ENCODE peak calls at places on chromosomes 3 and 15, in six cellular contexts. E, C, W, Q, I and U are unnamed samples.

GRCh38 chr15:56082263-56082761 is 88.9 kb upstream of the NEDD4 start:
- DNase-seq in E (no peak), Q (no peak), W (no peak), C (no peak), I (no peak), U (no peak)

GRCh38 chr3:99885085-99885484 is 67.4 kb downstream of the CMSS1 start:
- DNase-seq in W (no peak), C (no peak), E (no peak), Q (no peak), I (no peak), U (no peak)

GRCh38 chr3:105281989-105282388 is 84.7 kb upstream of the ALCAM start:
- DNase-seq in W (no peak), Q (no peak), C (no peak), I (no peak), E (no peak), U (no peak)

GRCh38 chr3:126668450-126669401 is 13.8 kb upstream of the TXNRD3 start:
- DNase-seq in W (no peak), E (no peak), C (peak), I (no peak), Q (no peak), U (no peak)

GRCh38 chr3:100833483-100833882 is 124.2 kb downstream of the TFG start:
- DNase-seq in I (no peak), E (no peak), W (no peak), C (no peak), Q (peak), U (no peak)

GRCh38 chr3:133038089-133038730 is at the start of gene TMEM108:
- DNase-seq in C (peak), W (peak), E (no peak), I (peak), Q (peak), U (no peak)

GRCh38 chr15:51970981-51971352 is 611 bp downstream of the LEO1 start:
- DNase-seq in E (no peak), Q (no peak), C (no peak), W (no peak), I (no peak), U (no peak)

GRCh38 chr3:55617385-55617784 is 130.3 kb upstream of the WNT5A start:
- DNase-seq in W (no peak), C (no peak), E (no peak), Q (no peak), I (no peak), U (no peak)

GRCh38 chr3:71130516-71131384 is 452.8 kb downstream of the FOXP1 start:
- DNase-seq in C (no peak), E (peak), Q (peak), W (peak), I (no peak), U (no peak)

GRCh38 chr3:71132995-71133730 is 450.4 kb downstream of the FOXP1 start:
- DNase-seq in E (no peak), C (no peak), W (no peak), I (no peak), Q (no peak), U (no peak)

GRCh38 chr3:71129611-71130515 is 453.7 kb downstream of the FOXP1 start:
- DNase-seq in I (no peak), Q (no peak), E (no peak), W (peak), C (no peak), U (no peak)

GRCh38 chr3:71131893-71132314 is 451.6 kb downstream of the FOXP1 start:
- DNase-seq in E (no peak), W (no peak), C (no peak), I (no peak), Q (no peak), U (no peak)

GRCh38 chr3:71131385-71131871 is 452.1 kb downstream of the FOXP1 start:
- DNase-seq in C (no peak), I (no peak), Q (no peak), W (no peak), E (no peak), U (no peak)
- H3K4me3 ChIP-seq in C (no peak), I (peak), Q (no peak), W (no peak), E (no peak), U (no peak)

GRCh38 chr3:195802795-195803194 is 8.9 kb downstream of the MUC4 start:
- DNase-seq in I (no peak), E (no peak), C (peak), Q (no peak), W (no peak), U (no peak)
- TF ChIP-seq CTCF in I (no peak), E (no peak), C (no peak), Q (no peak), W (no peak), U (no peak)

GRCh38 chr15:68298336-68298735 is 20.8 kb downstream of the FEM1B start:
- DNase-seq in I (peak), C (no peak), E (no peak), W (no peak), Q (no peak), U (no peak)

GRCh38 chr15:68300115-68300940 is 22.8 kb downstream of the FEM1B start:
- DNase-seq in Q (no peak), C (no peak), I (peak), E (no peak), W (no peak), U (no peak)

GRCh38 chr15:68301300-68301699 is 23.8 kb downstream of the FEM1B start:
- DNase-seq in I (peak), Q (no peak), E (no peak), W (no peak), C (no peak), U (no peak)

GRCh38 chr15:68299436-68299835 is 21.9 kb downstream of the FEM1B start:
- DNase-seq in Q (no peak), C (no peak), E (no peak), I (peak), W (no peak), U (no peak)

DNA sequence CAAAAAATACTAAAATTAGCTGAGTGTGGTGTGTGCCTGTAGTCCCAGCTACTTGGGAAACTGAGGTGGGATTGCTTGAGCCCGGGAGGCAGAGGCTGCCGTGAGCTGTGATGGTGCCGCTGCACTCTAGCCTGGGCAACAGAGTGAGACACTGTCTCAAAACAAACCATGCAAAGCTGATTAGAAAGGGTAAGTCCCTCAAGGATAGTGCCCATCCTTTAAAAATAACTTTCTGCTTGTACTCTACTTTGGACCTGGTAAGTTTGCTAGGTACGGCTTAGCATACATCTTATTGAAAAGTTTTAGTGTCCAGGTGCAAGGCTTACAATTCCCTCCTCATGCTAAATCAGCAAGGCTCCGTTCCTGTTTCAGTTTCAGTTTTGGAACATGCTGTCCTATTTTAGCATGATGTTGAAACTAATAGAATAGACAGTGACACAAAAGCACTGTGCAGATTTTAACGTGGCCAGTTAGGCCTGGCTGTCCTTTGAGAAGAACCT is 21.4 kb downstream of the FEM1B start:
- DNase-seq in W (no peak), C (no peak), Q (no peak), I (peak), E (no peak), U (no peak)
- H3K4me3 ChIP-seq in W (no peak), C (no peak), Q (no peak), I (peak), E (peak), U (no peak)

DNA sequence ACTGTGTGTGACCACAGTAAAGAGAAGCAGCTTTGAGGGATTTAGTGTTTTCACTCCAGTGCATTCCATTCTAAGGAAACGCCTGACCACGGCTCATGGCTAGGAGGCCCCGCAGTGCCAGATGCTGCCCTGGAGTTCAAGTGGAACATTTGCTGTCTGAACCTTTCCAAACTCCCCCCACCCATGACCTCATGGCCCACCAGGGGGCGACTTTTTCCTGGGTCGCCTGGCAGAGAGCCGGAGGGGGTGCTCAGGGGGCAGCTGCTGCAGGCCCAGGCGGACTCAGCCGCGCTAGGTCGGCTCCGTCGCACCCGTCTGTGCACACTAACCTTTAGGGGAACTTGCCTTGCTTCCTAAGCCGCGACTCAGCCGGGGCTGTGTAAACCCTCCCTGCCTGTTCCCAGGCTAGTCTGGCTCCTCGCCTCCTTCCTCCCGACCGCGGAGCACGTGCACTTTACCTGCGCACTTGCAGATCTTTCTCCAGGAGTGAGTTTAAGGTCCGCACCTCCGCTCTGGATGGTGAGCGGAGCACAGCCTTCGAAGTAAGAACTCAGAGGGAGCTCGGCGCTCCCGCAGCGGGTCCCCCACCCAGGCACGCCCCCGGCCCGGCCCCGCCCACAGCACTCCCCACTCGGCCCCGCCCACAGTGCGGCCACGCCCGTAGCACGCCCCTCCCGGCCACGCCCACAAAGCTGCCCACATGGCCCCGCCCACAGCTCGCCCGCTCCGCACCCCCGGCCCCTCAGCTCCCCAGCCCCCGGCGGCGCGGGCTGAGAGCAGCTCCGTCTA is at the start of gene OCA2:
- DNase-seq in C (peak), I (peak), Q (peak), E (peak), W (peak), U (no peak)
- TF ChIP-seq CTCF in C (peak), I (no peak), Q (peak), E (peak), W (peak), U (peak)

DNA sequence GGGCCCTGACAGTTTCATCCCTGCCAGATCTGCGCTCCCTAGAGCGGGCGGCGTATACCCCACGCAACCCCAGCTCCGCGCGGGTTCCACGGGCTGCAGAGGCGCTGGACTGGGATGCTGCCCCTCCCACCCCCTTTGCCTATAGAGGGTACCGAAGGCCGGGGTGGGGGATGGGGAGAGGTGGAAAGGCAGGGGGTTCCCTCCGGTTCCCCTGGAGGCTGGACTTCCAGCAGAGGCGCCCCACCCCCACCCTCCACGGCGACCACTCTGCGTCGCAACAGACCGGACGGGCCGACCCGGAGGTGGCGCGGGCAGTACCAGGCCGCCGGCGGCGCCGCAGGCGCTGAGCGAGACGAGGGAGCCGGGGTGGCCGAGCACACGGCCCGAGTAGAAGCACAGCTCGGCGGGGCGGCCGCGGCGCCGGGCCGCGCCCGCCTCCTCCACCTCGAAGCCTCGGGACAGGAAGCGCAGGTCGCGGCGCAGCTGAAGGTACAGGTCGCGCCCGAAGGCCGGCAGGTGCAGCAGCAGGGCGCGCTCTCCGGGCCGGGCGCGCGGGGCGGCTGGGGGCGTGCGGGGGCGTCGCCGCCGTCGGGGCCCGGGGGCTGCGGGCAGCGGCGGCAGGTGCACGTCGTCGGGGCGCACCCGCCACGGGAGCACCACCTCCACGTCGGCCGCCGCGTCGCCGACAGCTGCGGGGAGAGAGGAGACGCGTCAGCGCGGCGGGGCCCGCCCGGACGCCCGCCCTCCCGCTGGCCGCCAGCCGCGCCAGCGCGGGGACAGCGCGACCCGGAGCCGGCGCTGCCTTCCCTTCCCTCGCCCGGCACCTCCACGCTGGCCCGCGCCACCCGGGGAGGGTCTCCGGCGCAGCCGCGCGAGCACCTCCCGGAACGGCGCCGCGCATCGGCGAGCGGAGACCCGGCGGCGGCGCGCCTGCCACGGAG is 784 bp downstream of the ADAMTS17 start:
- DNase-seq in E (no peak), C (peak), I (no peak), Q (peak), W (no peak), U (no peak)
- H3K4me3 ChIP-seq in E (peak), C (peak), I (peak), Q (peak), W (peak), U (no peak)

DNA sequence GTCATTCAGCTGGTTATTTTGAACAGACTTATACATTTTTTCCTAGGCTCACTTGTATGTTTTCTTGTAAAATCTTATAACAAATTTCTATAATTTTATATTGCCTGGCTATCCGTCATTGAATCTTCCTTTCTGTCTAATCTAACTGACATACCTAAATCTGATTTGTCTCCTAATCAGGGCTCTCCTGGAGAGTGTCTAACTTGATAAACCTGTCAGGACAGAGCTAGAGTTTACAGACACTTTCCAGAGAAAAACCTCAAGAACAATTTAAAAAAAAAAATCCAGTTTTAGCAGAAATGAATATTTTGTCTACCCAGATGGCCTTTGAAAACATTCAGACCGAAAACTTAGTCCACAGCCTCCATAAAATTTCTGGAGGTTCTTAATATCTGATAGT is 1305.8 kb downstream of the ROBO1 start:
- DNase-seq in W (no peak), Q (no peak), E (no peak), I (no peak), C (no peak), U (no peak)
- TF ChIP-seq CTCF in W (no peak), Q (no peak), E (no peak), I (no peak), C (no peak), U (no peak)

GRCh38 chr3:114092151-114093000 is 35.8 kb downstream of the QTRT2 start:
- DNase-seq in I (no peak), C (no peak), Q (no peak), E (no peak), W (no peak), U (no peak)
- H3K4me3 ChIP-seq in I (no peak), C (no peak), Q (no peak), E (no peak), W (no peak), U (peak)